ENCODE peak calls at places on chromosomes 5 and 9, in four cellular contexts. B is fibroblast of lung; H is right atrium auricular region; G is CD8-positive, alpha-beta T cell. U is an unnamed sample. For H3K4me1, the result is how much of the 10 kb centered on the place peaks cover.

GRCh38 chr5:176497852-176498251 is 39.4 kb downstream of the RNF44 start:
- DNase-seq in B (peak), H (no peak), G (no peak), U (peak)

GRCh38 chr5:141880961-141881801 is 3.0 kb upstream of the PCDH1 start:
- DNase-seq in B (no peak), H (no peak), G (no peak), U (no peak)

GRCh38 chr5:33556330-33557328 is 115.9 kb downstream of the TARS1 start:
- DNase-seq in B (no peak), H (no peak), G (no peak), U (peak)

GRCh38 chr9:83707518-83707767 is 315 bp downstream of the UBQLN1 start:
- DNase-seq in B (no peak), H (peak), G (no peak), U (no peak)

GRCh38 chr5:151448038-151448985 is 909 bp downstream of the SLC36A1 start:
- DNase-seq in B (peak), H (no peak), G (no peak), U (peak)

GRCh38 chr5:133075572-133076536 is 24.0 kb downstream of the HSPA4 start:
- DNase-seq in B (no peak), H (no peak), G (no peak), U (no peak)

GRCh38 chr9:117860849-117861248 is 156.6 kb downstream of the TLR4 start:
- DNase-seq in B (no peak), H (no peak), G (no peak), U (no peak)

GRCh38 chr5:157548513-157549282 is 26.9 kb downstream of the ADAM19 start:
- DNase-seq in B (peak), H (no peak), G (no peak), U (no peak)

GRCh38 chr5:139141410-139141809 is 56.8 kb downstream of the SIL1 start:
- DNase-seq in B (no peak), H (no peak), G (no peak), U (no peak)

GRCh38 chr9:133188006-133188842 is 20.8 kb downstream of the OBP2B start:
- DNase-seq in B (no peak), H (no peak), G (no peak), U (no peak)

GRCh38 chr9:70439991-70440706 is 25.7 kb upstream of the KLF9 start:
- DNase-seq in B (peak), H (no peak), G (no peak), U (no peak)

GRCh38 chr5:93342563-93343061 is 238.4 kb downstream of the NR2F1-AS1 start:
- DNase-seq in B (no peak), H (no peak), G (no peak), U (no peak)

GRCh38 chr9:3177921-3178320 is 334.0 kb upstream of the PUM3 start:
- DNase-seq in B (no peak), H (no peak), G (no peak), U (no peak)

GRCh38 chr9:34501889-34502425 is 20.8 kb downstream of the ENHO start:
- DNase-seq in B (peak), H (peak), G (no peak), U (no peak)

GRCh38 chr5:95760291-95761191 is 29.4 kb downstream of the RHOBTB3 start:
- DNase-seq in B (peak), H (no peak), G (no peak), U (peak)

GRCh38 chr9:134983094-134983493 is 65.4 kb upstream of the FCN1 start:
- DNase-seq in B (no peak), H (no peak), G (no peak), U (no peak)

GRCh38 chr5:83657807-83658206 is 62.8 kb downstream of the HAPLN1 start:
- DNase-seq in B (no peak), H (no peak), G (no peak), U (no peak)

GRCh38 chr5:2904399-2904798 is 152.9 kb upstream of the IRX2 start:
- DNase-seq in B (no peak), H (peak), G (no peak), U (no peak)

GRCh38 chr5:159304961-159305595 is 25.2 kb downstream of the IL12B start:
- DNase-seq in B (peak), H (no peak), G (no peak), U (peak)

GRCh38 chr9:130244548-130245165 is 20.9 kb upstream of the HMCN2 start:
- DNase-seq in B (no peak), H (no peak), G (no peak), U (no peak)

GRCh38 chr5:135890867-135891266 is 4.8 kb downstream of the IL9 start:
- DNase-seq in B (no peak), H (peak), G (no peak), U (no peak)

GRCh38 chr9:71355884-71356283 is 234.5 kb upstream of the TRPM3 start:
- DNase-seq in B (no peak), H (no peak), G (no peak), U (no peak)

GRCh38 chr9:98750396-98751060 is 41.8 kb upstream of the GABBR2 start:
- DNase-seq in B (no peak), H (no peak), G (no peak), U (no peak)

GRCh38 chr5:145245354-145245753 is 589.8 kb downstream of the PRELID2 start:
- DNase-seq in B (peak), H (no peak), G (no peak), U (no peak)

GRCh38 chr5:64742821-64743220 is 25.7 kb downstream of the SREK1IP1 start:
- DNase-seq in B (no peak), H (no peak), G (no peak), U (no peak)

GRCh38 chr9:994005-994404 is 17.6 kb downstream of the DMRT3 start:
- DNase-seq in B (no peak), H (no peak), G (no peak), U (no peak)

GRCh38 chr9:76827286-76828080 is 63.2 kb downstream of the PCA3 start:
- DNase-seq in B (no peak), H (no peak), G (no peak), U (no peak)

GRCh38 chr5:31844615-31845345 is 205.8 kb downstream of the PDZD2 start:
- DNase-seq in B (no peak), H (no peak), G (no peak), U (no peak)

GRCh38 chr9:74951725-74952151 is 974 bp downstream of the C9orf40 start:
- DNase-seq in B (peak), H (no peak), G (peak), U (no peak)

GRCh38 chr9:19470981-19471650 is 62.3 kb downstream of the ACER2 start:
- DNase-seq in B (peak), H (no peak), G (no peak), U (no peak)
- TF ChIP-seq CTCF in B (no peak), H (no peak), G (no peak), U (no peak)

GRCh38 chr9:86955003-86955402 is 7.7 kb upstream of the GAS1 start:
- DNase-seq in B (no peak), H (no peak), G (no peak), U (no peak)

GRCh38 chr9:86960938-86961337 is 13.6 kb upstream of the GAS1 start:
- DNase-seq in B (no peak), H (no peak), G (no peak), U (no peak)

GRCh38 chr9:86953181-86953580 is 5.9 kb upstream of the GAS1 start:
- DNase-seq in B (no peak), H (no peak), G (no peak), U (no peak)

GRCh38 chr9:86958203-86958602 is 10.9 kb upstream of the GAS1 start:
- DNase-seq in B (no peak), H (no peak), G (no peak), U (no peak)

DNA sequence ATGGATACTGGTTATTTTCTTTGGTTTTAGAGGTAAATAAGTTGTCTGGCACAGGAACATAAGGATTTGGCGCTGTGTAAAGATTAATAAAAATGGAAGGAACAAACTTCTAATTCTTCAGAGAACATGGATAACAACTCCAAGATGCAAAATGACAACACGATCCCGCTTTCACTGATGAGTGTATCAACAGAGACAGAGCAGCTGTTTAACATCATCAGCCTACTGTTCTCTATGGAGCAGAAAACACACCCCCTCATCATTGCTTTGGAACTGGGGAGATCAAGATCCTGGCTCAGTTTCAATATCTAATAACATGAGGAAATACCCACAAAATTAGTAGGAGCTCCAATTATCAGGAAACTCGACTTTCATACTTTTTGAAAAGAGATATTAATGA is 8.2 kb upstream of the GAS1 start:
- DNase-seq in B (no peak), H (no peak), G (no peak), U (no peak)
- H3K4me1 ChIP-seq in B (under half), H (under half), G (under half), U (under half)

GRCh38 chr5:172404746-172405145 is 49.6 kb downstream of the SH3PXD2B start:
- DNase-seq in B (no peak), H (no peak), G (no peak), U (no peak)

GRCh38 chr5:172405226-172405625 is 49.1 kb downstream of the SH3PXD2B start:
- DNase-seq in B (no peak), H (no peak), G (no peak), U (no peak)

GRCh38 chr5:172407861-172408260 is 46.5 kb downstream of the SH3PXD2B start:
- DNase-seq in B (peak), H (no peak), G (no peak), U (peak)

GRCh38 chr5:172405708-172406107 is 48.6 kb downstream of the SH3PXD2B start:
- DNase-seq in B (no peak), H (no peak), G (no peak), U (no peak)

DNA sequence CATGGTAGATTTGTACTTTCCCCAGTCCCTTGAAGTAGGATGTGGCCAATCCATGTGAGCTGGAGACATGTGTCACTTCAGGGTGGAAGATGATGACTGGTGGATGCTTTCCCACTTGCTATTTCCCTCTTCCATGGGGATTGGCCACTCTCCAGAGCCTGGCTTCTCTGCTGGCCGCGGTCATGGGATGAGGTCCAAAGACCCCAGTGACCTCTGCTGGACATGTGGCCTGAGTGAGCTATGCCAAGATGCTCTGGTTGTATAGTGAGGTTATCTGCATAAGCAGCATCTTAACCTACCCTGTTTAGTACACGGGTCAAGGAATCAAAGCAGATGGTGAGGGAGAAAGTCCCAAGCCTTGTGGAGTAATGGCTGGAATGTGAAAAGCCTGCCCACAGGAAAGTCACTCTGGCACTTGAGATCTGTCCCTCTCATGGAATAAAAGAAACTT is 47.1 kb downstream of the SH3PXD2B start:
- DNase-seq in B (peak), H (no peak), G (no peak), U (no peak)
- H3K27ac ChIP-seq in B (no peak), H (peak), G (no peak), U (no peak)

DNA sequence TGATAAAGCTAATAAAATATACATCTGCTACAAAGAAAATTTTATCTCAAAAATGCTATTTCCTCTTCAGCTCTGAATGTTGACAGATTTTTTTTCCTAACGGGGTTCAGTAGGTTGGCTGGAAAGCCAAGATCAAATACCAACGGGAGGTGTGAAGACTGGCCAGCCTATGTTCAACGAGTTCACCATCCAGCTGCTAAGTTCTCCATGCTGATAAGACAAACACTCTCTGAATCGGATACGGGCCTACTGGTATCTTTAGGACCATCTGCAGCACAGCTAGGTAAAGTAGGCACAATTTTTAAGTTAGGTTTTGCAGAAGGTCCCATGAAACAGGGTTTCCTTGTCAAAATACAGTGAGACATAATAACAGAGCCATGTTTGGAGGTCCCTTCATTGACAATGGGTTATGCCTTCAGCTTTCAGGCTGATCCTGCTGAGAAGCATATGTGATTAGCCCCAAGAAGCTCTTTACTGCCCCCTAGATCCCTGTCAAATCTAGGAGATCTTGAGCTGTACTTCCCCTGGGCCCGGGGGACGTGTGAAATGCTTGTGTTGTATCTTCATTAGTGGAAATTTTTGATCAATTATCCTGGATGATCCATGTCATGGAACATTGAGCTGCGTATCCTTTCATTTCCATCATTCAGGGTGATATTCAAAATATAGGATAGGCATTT is 60.6 kb downstream of the PGM5 start:
- DNase-seq in B (peak), H (no peak), G (no peak), U (no peak)
- TF ChIP-seq CTCF in B (no peak), H (no peak), G (no peak), U (no peak)

GRCh38 chr9:95103385-95104087 is 214.0 kb downstream of the FANCC start:
- DNase-seq in B (peak), H (no peak), G (no peak), U (no peak)
- H3K4me1 ChIP-seq in B (under half), H (under half), G (under half), U (under half)

U was measured in foreskin keratinocyte.